ENCODE peak calls at places on chromosome X, in five cellular contexts. P is AG10803, R is PC-3, N is GM13977, W is psoas muscle. B is an unnamed sample.
A peak's percentile ranks its signal among the peaks of the same experiment; 100 is the strongest.

GRCh38 chrX:68822641-68823410 is 6.0 kb upstream of the EFNB1 start:
- DNase-seq in P (peak; percentile 48), R (peak; percentile 67), N (peak; percentile 48), W (no peak), B (no peak)

GRCh38 chrX:112761239-112762207 is 79.1 kb downstream of the AMOT start:
- DNase-seq in P (no peak), R (no peak), N (peak; percentile 21), W (no peak), B (no peak)

GRCh38 chrX:111086521-111087127 is 9.4 kb upstream of the PAK3 start:
- DNase-seq in P (no peak), R (no peak), N (no peak), W (no peak), B (no peak)

GRCh38 chrX:150508461-150509367 is 59.7 kb upstream of the MTM1 start:
- DNase-seq in P (peak; percentile 42), R (no peak), N (no peak), W (peak; percentile 43), B (no peak)

GRCh38 chrX:119790977-119791436 is 423 bp downstream of the RPL39 start:
- DNase-seq in P (peak; percentile 49), R (peak; percentile 12), N (no peak), W (no peak), B (no peak)

GRCh38 chrX:132219343-132219768 is at the start of gene RAP2C:
- DNase-seq in P (peak; percentile 59), R (peak; percentile 78), N (peak; percentile 65), W (peak; percentile 77), B (peak; percentile 78)

GRCh38 chrX:20481632-20482031 is 214.9 kb upstream of the RPS6KA3 start:
- DNase-seq in P (no peak), R (no peak), N (no peak), W (no peak), B (no peak)

GRCh38 chrX:39984191-39984956 is 113.4 kb downstream of the BCOR start:
- DNase-seq in P (peak; percentile 64), R (no peak), N (no peak), W (no peak), B (no peak)

GRCh38 chrX:107204063-107204605 is 2.1 kb downstream of the NUP62CL start:
- DNase-seq in P (no peak), R (no peak), N (no peak), W (no peak), B (no peak)

GRCh38 chrX:35919536-35920309 is at the start of gene CFAP47:
- DNase-seq in P (no peak), R (peak; percentile 4), N (no peak), W (no peak), B (no peak)

GRCh38 chrX:153909024-153909979 is 4.8 kb downstream of the AVPR2 start:
- DNase-seq in P (no peak), R (no peak), N (peak; percentile 69), W (no peak), B (no peak)

GRCh38 chrX:103464071-103464773 is 55.1 kb downstream of the RAB40A start:
- DNase-seq in P (peak; percentile 36), R (peak; percentile 55), N (peak; percentile 21), W (no peak), B (no peak)

GRCh38 chrX:47587091-47587891 is 5.1 kb downstream of the TIMP1 start:
- DNase-seq in P (no peak), R (no peak), N (no peak), W (no peak), B (no peak)

GRCh38 chrX:111100191-111100590 is 4.2 kb downstream of the PAK3 start:
- DNase-seq in P (peak; percentile 37), R (peak; percentile 59), N (peak; percentile 75), W (no peak), B (no peak)

GRCh38 chrX:110944323-110944761 is 148.7 kb upstream of the CHRDL1 start:
- DNase-seq in P (no peak), R (no peak), N (no peak), W (peak; percentile 12), B (no peak)

GRCh38 chrX:133265331-133265730 is 47.2 kb upstream of the TFDP3 start:
- DNase-seq in P (no peak), R (no peak), N (no peak), W (no peak), B (peak; percentile 75)

GRCh38 chrX:34341258-34341657 is 209.1 kb upstream of the FAM47A start:
- DNase-seq in P (no peak), R (peak; percentile 6), N (no peak), W (no peak), B (no peak)

GRCh38 chrX:153494541-153495361 is at the start of gene BGN:
- DNase-seq in P (no peak), R (no peak), N (no peak), W (peak; percentile 42), B (no peak)

DNA sequence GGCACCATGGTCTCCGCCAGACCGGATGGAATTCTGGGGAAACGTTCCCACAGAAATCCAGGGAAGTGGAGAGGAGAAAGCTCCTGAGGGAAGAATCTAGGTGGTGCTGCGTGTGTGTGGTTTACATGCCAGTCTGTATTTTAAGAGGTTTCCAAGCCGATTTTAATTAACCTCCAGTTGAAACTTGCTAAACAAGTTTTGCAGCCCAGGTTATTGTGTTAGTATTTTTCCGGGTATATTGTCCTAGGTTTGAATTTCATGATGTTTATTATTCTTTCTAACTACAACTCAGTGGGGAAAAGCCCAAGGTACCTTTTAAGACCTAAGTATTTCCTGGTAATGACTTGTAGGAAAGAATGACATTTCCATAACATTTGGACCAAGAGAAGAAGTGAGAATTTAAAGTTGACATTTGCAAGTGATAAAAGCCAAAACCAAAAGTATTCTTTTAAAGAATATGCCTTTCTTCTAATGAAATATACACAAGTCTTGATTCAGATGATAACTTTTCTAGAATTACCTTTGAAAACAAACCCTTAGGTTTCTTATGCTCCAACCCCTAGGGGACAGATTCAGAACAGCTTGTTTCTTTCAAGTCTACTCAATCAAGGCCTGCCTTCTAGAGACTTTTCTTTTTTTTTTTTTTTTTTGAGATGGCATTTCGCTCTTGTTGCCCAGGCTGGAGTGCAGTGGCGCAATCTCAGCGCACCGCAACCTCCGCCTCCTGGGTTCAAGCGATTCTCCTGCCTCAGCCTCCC is 14.6 kb downstream of the SAT1 start:
- DNase-seq in P (no peak), R (peak; percentile 84), N (no peak), W (no peak), B (no peak)
- TF ChIP-seq CTCF in P (no peak), R (no peak), N (no peak), W (no peak), B (peak; percentile 65)

DNA sequence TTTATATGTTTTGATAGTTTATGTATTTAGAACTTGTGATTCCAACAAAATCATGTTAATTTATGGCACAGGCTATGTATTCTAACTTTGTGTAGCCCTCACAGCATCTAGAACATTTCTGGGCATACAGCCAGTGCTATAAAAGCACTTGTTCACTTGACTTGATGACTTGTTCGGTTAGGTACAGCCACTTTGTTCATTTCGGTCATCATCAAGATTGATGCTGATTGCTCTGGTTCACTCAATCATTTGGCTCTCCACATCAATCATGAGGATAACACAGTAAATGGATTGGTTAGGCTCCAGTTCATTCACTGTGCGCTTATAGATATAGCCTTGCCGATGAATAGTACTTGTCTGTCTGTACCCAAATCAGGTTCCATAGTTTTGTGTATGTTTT is 97.7 kb upstream of the IRS4 start:
- DNase-seq in P (no peak), R (no peak), N (no peak), W (no peak), B (no peak)
- TF ChIP-seq CTCF in P (no peak), R (no peak), N (no peak), W (no peak), B (no peak)

GRCh38 chrX:25523574-25523973 is 507.8 kb upstream of the ARX start:
- DNase-seq in P (peak; percentile 7), R (peak; percentile 23), N (peak; percentile 23), W (no peak), B (no peak)
- TF ChIP-seq CTCF in P (no peak), R (peak; percentile 45), N (peak; percentile 39), W (peak; percentile 19), B (peak; percentile 69)

GRCh38 chrX:101263766-101264165 is 27.4 kb downstream of the TAF7L start:
- DNase-seq in P (peak; percentile 35), R (no peak), N (no peak), W (no peak), B (no peak)

GRCh38 chrX:101258260-101258581 is 32.9 kb downstream of the TAF7L start:
- DNase-seq in P (no peak), R (no peak), N (no peak), W (no peak), B (no peak)

GRCh38 chrX:101257448-101258259 is 33.5 kb downstream of the TAF7L start:
- DNase-seq in P (peak; percentile 7), R (peak; percentile 17), N (no peak), W (no peak), B (no peak)

GRCh38 chrX:101262590-101262989 is 28.5 kb downstream of the TAF7L start:
- DNase-seq in P (no peak), R (no peak), N (no peak), W (no peak), B (no peak)

DNA sequence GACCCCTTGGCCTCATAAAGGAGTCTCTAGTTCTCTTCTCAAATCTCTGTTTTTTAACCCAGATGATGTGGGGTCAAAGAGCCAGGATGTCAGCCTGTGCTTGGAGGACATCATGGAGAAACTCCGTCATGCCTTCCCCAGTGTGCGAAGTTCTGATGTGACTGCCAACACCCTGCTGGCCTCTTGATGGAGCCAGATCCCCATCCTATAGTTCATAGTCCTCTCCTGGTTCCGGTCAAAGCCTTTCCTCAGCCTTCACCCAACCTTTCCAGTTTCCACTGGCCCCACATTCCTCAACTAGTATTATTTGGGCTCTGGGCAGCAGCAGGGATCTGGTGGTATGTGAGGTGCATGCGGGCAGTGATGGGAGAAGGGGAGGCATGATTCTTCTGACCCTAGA is 30.7 kb downstream of the TAF7L start:
- DNase-seq in P (peak; percentile 0), R (peak; percentile 5), N (no peak), W (no peak), B (no peak)
- TF ChIP-seq CTCF in P (peak; percentile 26), R (peak; percentile 54), N (peak; percentile 29), W (no peak), B (no peak)

GRCh38 chrX:49884290-49884862 is 5.1 kb downstream of the USP27X start:
- DNase-seq in P (peak; percentile 59), R (peak; percentile 62), N (peak; percentile 55), W (peak; percentile 59), B (no peak)
- TF ChIP-seq CTCF in P (peak; percentile 79), R (peak; percentile 86), N (peak; percentile 88), W (peak; percentile 63), B (peak; percentile 72)

GRCh38 chrX:17488036-17488435 is 113.0 kb downstream of the NHS start:
- DNase-seq in P (no peak), R (no peak), N (no peak), W (no peak), B (no peak)
- TF ChIP-seq CTCF in P (no peak), R (no peak), N (no peak), W (no peak), B (no peak)

B was measured in type B pancreatic cell.